ENCODE peak calls at places on chromosomes 2 and 18, in five cellular contexts. One of them, this sample, is unnamed.

GRCh38 chr18:7616661-7617060 is 49.5 kb downstream of the PTPRM start:
- DNase-seq in HepG2: no peak
- DNase-seq in GM12878: no peak
- DNase-seq in A549: no peak
- DNase-seq in K562: no peak
- DNase-seq in this sample: no peak

GRCh38 chr2:125562924-125563323 is 1093.0 kb upstream of the GYPC start:
- DNase-seq in HepG2: no peak
- DNase-seq in GM12878: no peak
- DNase-seq in A549: no peak
- DNase-seq in K562: no peak
- DNase-seq in this sample: no peak

GRCh38 chr2:182548031-182548950 is 121.5 kb upstream of the PDE1A start:
- DNase-seq in HepG2: no peak
- DNase-seq in GM12878: no peak
- DNase-seq in A549: no peak
- DNase-seq in K562: no peak
- DNase-seq in this sample: no peak

GRCh38 chr2:174350018-174350417 is 15.3 kb downstream of the SP9 start:
- DNase-seq in HepG2: no peak
- DNase-seq in GM12878: no peak
- DNase-seq in A549: peak; percentile 35
- DNase-seq in K562: peak; percentile 57
- DNase-seq in this sample: no peak

GRCh38 chr18:43625582-43625981 is 348.3 kb upstream of the SYT4 start:
- DNase-seq in HepG2: no peak
- DNase-seq in GM12878: no peak
- DNase-seq in A549: no peak
- DNase-seq in K562: no peak
- DNase-seq in this sample: no peak

GRCh38 chr2:6780765-6781274 is 84.9 kb downstream of the CMPK2 start:
- DNase-seq in HepG2: no peak
- DNase-seq in GM12878: peak; percentile 12
- DNase-seq in A549: no peak
- DNase-seq in K562: no peak
- DNase-seq in this sample: no peak

GRCh38 chr2:132984731-132985130 is 314.7 kb upstream of the LYPD1 start:
- DNase-seq in HepG2: no peak
- DNase-seq in GM12878: no peak
- DNase-seq in A549: no peak
- DNase-seq in K562: no peak
- DNase-seq in this sample: no peak

GRCh38 chr2:6325616-6326015 is 540.1 kb downstream of the CMPK2 start:
- DNase-seq in HepG2: no peak
- DNase-seq in GM12878: no peak
- DNase-seq in A549: no peak
- DNase-seq in K562: no peak
- DNase-seq in this sample: no peak

GRCh38 chr2:218717262-218717661 is 6.6 kb downstream of the TTLL4 start:
- DNase-seq in HepG2: no peak
- DNase-seq in GM12878: no peak
- DNase-seq in A549: no peak
- DNase-seq in K562: no peak
- DNase-seq in this sample: no peak

GRCh38 chr2:143682643-143683042 is 553.4 kb downstream of the ARHGAP15 start:
- DNase-seq in HepG2: no peak
- DNase-seq in GM12878: no peak
- DNase-seq in A549: no peak
- DNase-seq in K562: no peak
- DNase-seq in this sample: no peak

GRCh38 chr2:202278036-202278760 is 12.6 kb downstream of the NOP58 start:
- DNase-seq in HepG2: peak; percentile 29
- DNase-seq in GM12878: no peak
- DNase-seq in A549: no peak
- DNase-seq in K562: no peak
- DNase-seq in this sample: no peak

GRCh38 chr2:107078584-107078983 is 192.6 kb upstream of the ST6GAL2 start:
- DNase-seq in HepG2: no peak
- DNase-seq in GM12878: no peak
- DNase-seq in A549: no peak
- DNase-seq in K562: no peak
- DNase-seq in this sample: no peak

GRCh38 chr18:78192044-78192443 is 787.6 kb upstream of the SALL3 start:
- DNase-seq in HepG2: no peak
- DNase-seq in GM12878: no peak
- DNase-seq in A549: no peak
- DNase-seq in K562: no peak
- DNase-seq in this sample: no peak

GRCh38 chr2:1750935-1751767 is 6.8 kb upstream of the PXDN start:
- DNase-seq in HepG2: peak; percentile 28
- DNase-seq in GM12878: no peak
- DNase-seq in A549: peak; percentile 74
- DNase-seq in K562: peak; percentile 42
- DNase-seq in this sample: peak; percentile 67

GRCh38 chr2:23636412-23636811 is 251.4 kb downstream of the KLHL29 start:
- DNase-seq in HepG2: peak; percentile 61
- DNase-seq in GM12878: no peak
- DNase-seq in A549: peak; percentile 32
- DNase-seq in K562: peak; percentile 49
- DNase-seq in this sample: no peak

GRCh38 chr2:163682695-163683094 is 53.1 kb downstream of the FIGN start:
- DNase-seq in HepG2: peak; percentile 56
- DNase-seq in GM12878: no peak
- DNase-seq in A549: peak; percentile 21
- DNase-seq in K562: no peak
- DNase-seq in this sample: no peak

GRCh38 chr2:130341562-130342019 is 1.1 kb upstream of the IMP4 start:
- DNase-seq in HepG2: no peak
- DNase-seq in GM12878: no peak
- DNase-seq in A549: no peak
- DNase-seq in K562: peak; percentile 29
- DNase-seq in this sample: no peak

GRCh38 chr2:67289921-67290371 is 107.2 kb upstream of the ETAA1 start:
- DNase-seq in HepG2: no peak
- DNase-seq in GM12878: no peak
- DNase-seq in A549: peak; percentile 63
- DNase-seq in K562: no peak
- DNase-seq in this sample: no peak
- TF ChIP-seq EP300 in HepG2: no peak
- TF ChIP-seq EP300 in GM12878: no peak
- TF ChIP-seq EP300 in A549: peak; percentile 54
- TF ChIP-seq EP300 in K562: no peak
- TF ChIP-seq EP300 in this sample: no peak

GRCh38 chr2:45647346-45647745 is 4.1 kb upstream of the PRKCE start:
- DNase-seq in HepG2: no peak
- DNase-seq in GM12878: no peak
- DNase-seq in A549: no peak
- DNase-seq in K562: no peak
- DNase-seq in this sample: no peak

GRCh38 chr2:45640575-45640974 is 10.9 kb upstream of the PRKCE start:
- DNase-seq in HepG2: no peak
- DNase-seq in GM12878: no peak
- DNase-seq in A549: no peak
- DNase-seq in K562: peak; percentile 23
- DNase-seq in this sample: no peak

GRCh38 chr2:45643095-45643494 is 8.4 kb upstream of the PRKCE start:
- DNase-seq in HepG2: no peak
- DNase-seq in GM12878: no peak
- DNase-seq in A549: no peak
- DNase-seq in K562: no peak
- DNase-seq in this sample: no peak

GRCh38 chr2:45646289-45646688 is 5.2 kb upstream of the PRKCE start:
- DNase-seq in HepG2: no peak
- DNase-seq in GM12878: no peak
- DNase-seq in A549: no peak
- DNase-seq in K562: no peak
- DNase-seq in this sample: no peak

GRCh38 chr2:45643543-45644542 is 7.6 kb upstream of the PRKCE start:
- DNase-seq in HepG2: peak; percentile 27
- DNase-seq in GM12878: no peak
- DNase-seq in A549: peak; percentile 61
- DNase-seq in K562: peak; percentile 86
- DNase-seq in this sample: peak; percentile 40
- H3K4me3 ChIP-seq in HepG2: peak overlapping the region; percentile 23
- H3K4me3 ChIP-seq in GM12878: peak overlapping the region; percentile 69
- H3K4me3 ChIP-seq in A549: peak overlapping the region; percentile 63
- H3K4me3 ChIP-seq in K562: no peak overlapping the region
- H3K4me3 ChIP-seq in this sample: peak overlapping the region; percentile 30

DNA sequence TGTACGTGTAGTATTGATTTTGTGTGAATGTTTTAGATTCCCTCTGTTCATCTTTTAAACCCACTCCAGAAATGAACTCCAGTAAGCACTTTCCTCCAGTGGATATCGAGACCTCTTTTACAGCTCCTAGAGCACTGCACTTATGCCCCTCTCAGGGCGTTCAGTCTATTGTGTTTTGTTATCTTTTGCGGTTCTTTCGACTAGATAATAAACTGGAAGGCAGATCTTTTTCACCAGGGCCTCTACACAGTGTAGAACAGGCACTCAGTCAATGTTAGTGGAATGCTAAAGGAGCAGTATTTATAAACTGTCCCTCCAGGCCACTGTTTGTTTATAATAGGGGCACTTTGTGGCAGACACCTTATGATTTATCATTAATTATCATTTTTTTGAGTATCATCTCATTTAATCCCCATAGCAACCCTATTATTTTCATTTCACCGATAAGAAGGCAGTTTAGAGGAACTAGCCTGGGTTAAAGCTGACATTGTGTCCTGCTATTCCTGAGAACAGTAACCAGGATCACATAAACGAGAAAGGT is 742 bp upstream of the SOS1 start:
- DNase-seq in HepG2: no peak
- DNase-seq in GM12878: no peak
- DNase-seq in A549: no peak
- DNase-seq in K562: no peak
- DNase-seq in this sample: no peak
- H3K4me1 ChIP-seq in HepG2: peaks cover 56% of the 10 kb centered on the region
- H3K4me1 ChIP-seq in GM12878: peaks cover 6% of the 10 kb centered on the region
- H3K4me1 ChIP-seq in A549: peaks cover 25% of the 10 kb centered on the region
- H3K4me1 ChIP-seq in K562: peaks cover 34% of the 10 kb centered on the region
- H3K4me1 ChIP-seq in this sample: peaks cover 44% of the 10 kb centered on the region

GRCh38 chr18:75216926-75217303 is 6.3 kb downstream of the TSHZ1 start:
- DNase-seq in HepG2: no peak
- DNase-seq in GM12878: no peak
- DNase-seq in A549: no peak
- DNase-seq in K562: no peak
- DNase-seq in this sample: no peak

GRCh38 chr18:75218524-75218923 is 7.9 kb downstream of the TSHZ1 start:
- DNase-seq in HepG2: no peak
- DNase-seq in GM12878: no peak
- DNase-seq in A549: no peak
- DNase-seq in K562: no peak
- DNase-seq in this sample: no peak

GRCh38 chr18:75219684-75220083 is 9.1 kb downstream of the TSHZ1 start:
- DNase-seq in HepG2: peak; percentile 7
- DNase-seq in GM12878: no peak
- DNase-seq in A549: no peak
- DNase-seq in K562: no peak
- DNase-seq in this sample: no peak

GRCh38 chr18:75216212-75216925 is 5.8 kb downstream of the TSHZ1 start:
- DNase-seq in HepG2: no peak
- DNase-seq in GM12878: no peak
- DNase-seq in A549: no peak
- DNase-seq in K562: no peak
- DNase-seq in this sample: no peak

DNA sequence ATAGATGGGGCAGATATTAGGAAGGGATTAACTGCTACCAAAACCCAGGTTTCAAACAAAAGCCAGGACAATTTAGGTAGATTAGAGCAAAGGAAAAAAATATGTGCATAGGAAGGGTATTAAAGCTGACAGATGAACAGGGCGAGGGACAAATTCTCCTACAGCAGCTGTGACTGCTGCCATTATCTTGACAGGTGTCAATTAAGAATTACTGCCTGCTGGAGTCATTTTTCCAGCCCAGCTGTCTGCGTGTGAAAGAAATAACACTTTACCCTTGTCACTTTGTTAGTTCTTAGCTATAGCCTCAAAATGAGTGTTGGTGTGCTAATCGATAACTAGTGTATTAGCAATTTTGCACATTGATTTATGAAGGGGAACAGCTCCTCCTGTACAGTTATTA is 7.5 kb downstream of the TSHZ1 start:
- DNase-seq in HepG2: no peak
- DNase-seq in GM12878: no peak
- DNase-seq in A549: no peak
- DNase-seq in K562: no peak
- DNase-seq in this sample: no peak
- TF ChIP-seq EP300 in HepG2: no peak
- TF ChIP-seq EP300 in GM12878: no peak
- TF ChIP-seq EP300 in A549: no peak
- TF ChIP-seq EP300 in K562: no peak
- TF ChIP-seq EP300 in this sample: no peak

GRCh38 chr18:57648414-57648813 is 26.8 kb upstream of the NARS1 start:
- DNase-seq in HepG2: no peak
- DNase-seq in GM12878: no peak
- DNase-seq in A549: no peak
- DNase-seq in K562: no peak
- DNase-seq in this sample: no peak
- H3K4me3 ChIP-seq in HepG2: no peak overlapping the region
- H3K4me3 ChIP-seq in GM12878: no peak overlapping the region
- H3K4me3 ChIP-seq in A549: no peak overlapping the region
- H3K4me3 ChIP-seq in K562: no peak overlapping the region
- H3K4me3 ChIP-seq in this sample: no peak overlapping the region

DNA sequence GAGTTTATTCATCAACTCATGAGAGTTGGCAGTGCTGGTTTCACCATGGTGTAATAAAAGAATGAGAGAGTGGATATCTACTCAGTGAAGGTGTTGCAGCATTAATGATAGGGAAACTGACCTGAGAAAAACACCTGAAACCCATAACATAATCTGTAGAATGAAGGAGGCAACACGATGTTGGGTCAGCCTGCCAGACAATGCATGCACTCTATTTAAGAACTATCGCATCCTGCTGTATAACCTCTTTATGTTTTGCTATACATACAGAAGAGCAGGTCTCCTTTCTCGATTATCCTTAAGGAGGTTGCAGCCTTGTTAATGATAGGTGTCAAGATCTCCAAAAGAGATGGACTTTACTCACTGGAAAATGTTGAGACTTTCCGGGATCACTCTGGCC is 65.9 kb downstream of the IKZF2 start:
- DNase-seq in HepG2: no peak
- DNase-seq in GM12878: no peak
- DNase-seq in A549: no peak
- DNase-seq in K562: no peak
- DNase-seq in this sample: no peak
- H3K4me1 ChIP-seq in HepG2: no peaks in the 10 kb centered on the region
- H3K4me1 ChIP-seq in GM12878: peaks cover 7% of the 10 kb centered on the region
- H3K4me1 ChIP-seq in A549: peaks cover 12% of the 10 kb centered on the region
- H3K4me1 ChIP-seq in K562: no peaks in the 10 kb centered on the region
- H3K4me1 ChIP-seq in this sample: peaks cover 4% of the 10 kb centered on the region

This sample was measured in tibial nerve.